ENCODE peak calls at places on chromosomes 1 and 21, in four cellular contexts. Z, I, N and R are unnamed samples.

GRCh38 chr1:47812848-47813508 is 184.2 kb downstream of the TRABD2B start:
- DNase-seq in Z (no peak), I (no peak), N (no peak), R (no peak)

GRCh38 chr1:95068956-95069710 is 3.6 kb downstream of the ALG14 start:
- DNase-seq in Z (no peak), I (no peak), N (peak; percentile 24), R (no peak)

GRCh38 chr21:37402251-37402867 is 35.8 kb downstream of the DYRK1A start:
- DNase-seq in Z (no peak), I (no peak), N (no peak), R (no peak)

GRCh38 chr1:53669511-53670191 is 69.3 kb downstream of the GLIS1 start:
- DNase-seq in Z (no peak), I (no peak), N (no peak), R (no peak)

GRCh38 chr1:36134805-36135339 is 9.8 kb upstream of the COL8A2 start:
- DNase-seq in Z (no peak), I (peak; percentile 75), N (peak; percentile 70), R (no peak)

GRCh38 chr21:43599728-43600127 is 59.6 kb downstream of the HSF2BP start:
- DNase-seq in Z (no peak), I (no peak), N (no peak), R (no peak)

GRCh38 chr1:205324781-205325180 is 3.2 kb upstream of the NUAK2 start:
- DNase-seq in Z (no peak), I (no peak), N (peak; percentile 41), R (no peak)

GRCh38 chr1:18907914-18908845 is 5.8 kb upstream of the ALDH4A1 start:
- DNase-seq in Z (no peak), I (no peak), N (no peak), R (no peak)

GRCh38 chr1:87450615-87451209 is 122.0 kb downstream of the LMO4 start:
- DNase-seq in Z (no peak), I (no peak), N (no peak), R (peak; percentile 32)

GRCh38 chr1:162916407-162916806 is 55.4 kb upstream of the CCDC190 start:
- DNase-seq in Z (no peak), I (no peak), N (no peak), R (no peak)

GRCh38 chr1:228344631-228345072 is 62.0 kb downstream of the TRIM11 start:
- DNase-seq in Z (peak; percentile 36), I (no peak), N (peak; percentile 3), R (peak; percentile 1)

GRCh38 chr1:17527036-17527914 is 12.2 kb upstream of the ARHGEF10L start:
- DNase-seq in Z (no peak), I (no peak), N (peak; percentile 40), R (no peak)

GRCh38 chr1:84505167-84506001 is 802 bp upstream of the SPATA1 start:
- DNase-seq in Z (peak; percentile 85), I (no peak), N (peak; percentile 71), R (no peak)

GRCh38 chr21:38440746-38441145 is 57.5 kb downstream of the ERG start:
- DNase-seq in Z (no peak), I (no peak), N (no peak), R (no peak)

GRCh38 chr1:216535059-216535458 is 111.8 kb upstream of the USH2A start:
- DNase-seq in Z (no peak), I (no peak), N (no peak), R (no peak)

GRCh38 chr1:153929981-153930948 is 7.5 kb upstream of the GATAD2B start:
- DNase-seq in Z (no peak), I (no peak), N (no peak), R (no peak)

GRCh38 chr1:171134194-171134924 is 43.7 kb downstream of the FMO3 start:
- DNase-seq in Z (no peak), I (no peak), N (no peak), R (no peak)

GRCh38 chr1:246195296-246195695 is 311.8 kb downstream of the SMYD3 start:
- DNase-seq in Z (no peak), I (no peak), N (no peak), R (no peak)

GRCh38 chr1:221100196-221100950 is 221.1 kb downstream of the HLX start:
- DNase-seq in Z (no peak), I (no peak), N (no peak), R (no peak)

GRCh38 chr1:230696722-230697432 is 17.0 kb downstream of the AGT start:
- DNase-seq in Z (no peak), I (no peak), N (no peak), R (no peak)

GRCh38 chr1:31605908-31606427 is 11.5 kb upstream of the HCRTR1 start:
- DNase-seq in Z (no peak), I (no peak), N (no peak), R (peak; percentile 78)

GRCh38 chr1:101262601-101263348 is 26.0 kb downstream of the S1PR1 start:
- DNase-seq in Z (no peak), I (no peak), N (no peak), R (no peak)

GRCh38 chr21:43740497-43741156 is 21.7 kb downstream of the PDXK start:
- DNase-seq in Z (peak; percentile 79), I (no peak), N (peak; percentile 77), R (no peak)

GRCh38 chr1:24991242-24992037 is 61.4 kb upstream of the RUNX3 start:
- DNase-seq in Z (no peak), I (no peak), N (no peak), R (no peak)

GRCh38 chr1:163142152-163142551 is 60.6 kb downstream of the RGS5 start:
- DNase-seq in Z (no peak), I (no peak), N (no peak), R (no peak)

GRCh38 chr1:92623187-92623778 is 136.6 kb upstream of the GFI1 start:
- DNase-seq in Z (no peak), I (no peak), N (no peak), R (peak; percentile 9)

GRCh38 chr1:32361674-32362473 is 411 bp downstream of the FAM229A start:
- DNase-seq in Z (peak; percentile 75), I (no peak), N (peak; percentile 67), R (no peak)

GRCh38 chr1:26405281-26405915 is 5.2 kb upstream of the LIN28A start:
- DNase-seq in Z (no peak), I (no peak), N (no peak), R (no peak)

GRCh38 chr21:14551741-14552140 is 5.6 kb upstream of the SAMSN1 start:
- DNase-seq in Z (no peak), I (no peak), N (no peak), R (no peak)

GRCh38 chr21:14545906-14546480 is at the start of gene SAMSN1:
- DNase-seq in Z (peak; percentile 69), I (peak; percentile 67), N (peak; percentile 13), R (no peak)

GRCh38 chr21:14550200-14550599 is 4.1 kb upstream of the SAMSN1 start:
- DNase-seq in Z (no peak), I (no peak), N (no peak), R (no peak)

GRCh38 chr21:14547834-14548513 is 1.9 kb upstream of the SAMSN1 start:
- DNase-seq in Z (no peak), I (no peak), N (no peak), R (no peak)

DNA sequence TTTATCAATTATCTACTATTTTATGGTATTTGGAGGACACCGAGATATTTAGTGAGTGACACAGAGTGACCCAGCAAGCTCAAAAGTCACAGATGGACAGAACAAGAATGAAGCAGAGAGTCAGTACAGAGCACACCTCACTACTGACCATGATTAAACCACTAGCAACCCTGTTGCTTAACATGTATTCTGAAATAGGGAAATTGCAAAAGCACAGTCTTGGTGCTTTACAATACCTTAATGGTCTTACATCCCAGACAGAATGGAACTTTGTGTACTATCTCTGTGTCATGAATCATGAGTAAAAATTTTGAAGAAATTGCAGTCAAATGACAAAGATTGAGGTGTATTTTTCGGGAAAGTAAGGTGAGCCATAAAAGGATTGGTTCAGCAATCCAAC is 2.6 kb upstream of the SAMSN1 start:
- DNase-seq in Z (no peak), I (no peak), N (no peak), R (no peak)
- H3K4me3 ChIP-seq in Z (no peak overlapping the region), I (no peak overlapping the region), N (no peak overlapping the region), R (no peak overlapping the region)

DNA sequence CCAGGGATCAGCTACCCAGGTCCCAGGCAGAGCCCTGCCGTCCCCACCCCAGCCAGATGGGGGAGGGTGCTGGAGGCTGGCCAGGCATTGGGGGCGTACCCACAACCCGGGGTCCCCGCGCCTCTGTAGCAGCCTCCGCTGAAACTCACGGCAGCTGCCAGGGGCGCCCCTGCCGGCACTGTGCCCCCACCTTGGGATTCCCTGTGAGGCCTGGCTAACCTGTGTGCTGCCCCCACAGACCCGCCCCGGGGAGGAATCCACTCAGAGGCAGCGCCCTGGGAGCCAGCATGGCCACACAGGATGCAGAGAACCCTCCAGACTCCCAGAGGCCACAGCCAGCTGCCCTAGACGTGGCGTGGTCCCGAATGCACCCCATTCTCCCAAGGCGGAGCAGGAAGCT is 3.8 kb downstream of the DVL1 start:
- DNase-seq in Z (no peak), I (no peak), N (no peak), R (no peak)
- TF ChIP-seq CTCF in Z (no peak), I (no peak), N (no peak), R (no peak)

GRCh38 chr1:232707142-232707541 is 77.2 kb upstream of the SIPA1L2 start:
- DNase-seq in Z (no peak), I (no peak), N (peak; percentile 12), R (no peak)
- H3K36me3 ChIP-seq in Z (no peaks in the 10 kb centered on the region), I (no peaks in the 10 kb centered on the region), N (no peaks in the 10 kb centered on the region), R (no peaks in the 10 kb centered on the region)

GRCh38 chr1:98441281-98441680 is 220.2 kb upstream of the SNX7 start:
- DNase-seq in Z (no peak), I (no peak), N (no peak), R (no peak)
- H3K4me3 ChIP-seq in Z (no peak overlapping the region), I (no peak overlapping the region), N (no peak overlapping the region), R (no peak overlapping the region)